ENCODE peak calls at places on chromosomes 7 and 10, in six cellular contexts. F is fibroblast of lung; T is AG08396; A is brain microvascular endothelial cell; D is activated naive CD4-positive, alpha-beta T cell treated with anti-CD3 and anti-CD28 coated beads for 36 hours; O is LHCN-M2. G is an unnamed sample.

GRCh38 chr10:46557319-46558140 is 1.1 kb upstream of the GPRIN2 start:
- DNase-seq in F (no peak), T (no peak), A (no peak), D (no peak), O (no peak), G (no peak)

GRCh38 chr7:20561466-20561865 is 54.0 kb upstream of the ABCB5 start:
- DNase-seq in F (no peak), T (no peak), A (no peak), D (no peak), O (no peak), G (peak)

GRCh38 chr10:100977436-100977835 is 8.1 kb downstream of the SEMA4G start:
- DNase-seq in F (no peak), T (no peak), A (no peak), D (no peak), O (no peak), G (no peak)

GRCh38 chr10:15167411-15168295 is 840 bp downstream of the NMT2 start:
- DNase-seq in F (peak), T (peak), A (peak), D (peak), O (peak), G (peak)

GRCh38 chr10:77970869-77971803 is 44.6 kb upstream of the DLG5 start:
- DNase-seq in F (peak), T (peak), A (peak), D (peak), O (peak), G (peak)

GRCh38 chr7:2812831-2813230 is 31.3 kb downstream of the GNA12 start:
- DNase-seq in F (peak), T (no peak), A (no peak), D (no peak), O (no peak), G (no peak)

GRCh38 chr10:69242037-69242843 is 22.1 kb downstream of the HKDC1 start:
- DNase-seq in F (no peak), T (no peak), A (no peak), D (no peak), O (no peak), G (peak)

GRCh38 chr7:68776326-68776725 is 821.9 kb upstream of the AUTS2 start:
- DNase-seq in F (no peak), T (no peak), A (no peak), D (no peak), O (no peak), G (no peak)

GRCh38 chr7:92461027-92462003 is 14.0 kb downstream of the GATAD1 start:
- DNase-seq in F (peak), T (peak), A (peak), D (peak), O (peak), G (peak)

GRCh38 chr7:47685712-47686376 is 103.9 kb upstream of the TNS3 start:
- DNase-seq in F (no peak), T (no peak), A (peak), D (no peak), O (no peak), G (peak)

GRCh38 chr7:114081606-114082425 is 163.0 kb upstream of the PPP1R3A start:
- DNase-seq in F (peak), T (peak), A (peak), D (no peak), O (peak), G (peak)

GRCh38 chr7:112001089-112001826 is 204.9 kb downstream of the DOCK4 start:
- DNase-seq in F (peak), T (no peak), A (peak), D (no peak), O (peak), G (peak)

GRCh38 chr7:82050792-82051191 is 280.9 kb upstream of the HGF start:
- DNase-seq in F (peak), T (peak), A (peak), D (no peak), O (peak), G (peak)

GRCh38 chr10:15719899-15720634 is at the start of gene ITGA8:
- DNase-seq in F (peak), T (peak), A (peak), D (peak), O (no peak), G (no peak)

GRCh38 chr7:144384555-144385245 is 18.8 kb downstream of the NOBOX start:
- DNase-seq in F (no peak), T (no peak), A (peak), D (peak), O (peak), G (peak)

GRCh38 chr10:122461367-122461728 is at the start of gene HTRA1:
- DNase-seq in F (peak), T (peak), A (no peak), D (no peak), O (peak), G (no peak)

GRCh38 chr7:95246935-95247370 is 77.4 kb downstream of the PON1 start:
- DNase-seq in F (peak), T (peak), A (peak), D (peak), O (peak), G (peak)

GRCh38 chr10:132470306-132471124 is 67.1 kb upstream of the INPP5A start:
- DNase-seq in F (no peak), T (no peak), A (no peak), D (peak), O (no peak), G (peak)

GRCh38 chr7:71377469-71377868 is 245.5 kb downstream of the GALNT17 start:
- DNase-seq in F (no peak), T (no peak), A (no peak), D (no peak), O (no peak), G (no peak)

GRCh38 chr7:107404740-107405537 is 64.9 kb upstream of the GPR22 start:
- DNase-seq in F (no peak), T (no peak), A (no peak), D (no peak), O (no peak), G (no peak)

GRCh38 chr7:142301923-142302550 is 44.2 kb upstream of the PRSS58 start:
- DNase-seq in F (no peak), T (no peak), A (no peak), D (no peak), O (peak), G (no peak)

GRCh38 chr10:32207544-32207943 is 139.4 kb downstream of the EPC1 start:
- DNase-seq in F (peak), T (peak), A (peak), D (peak), O (peak), G (no peak)

GRCh38 chr10:44853148-44853734 is 57.9 kb upstream of the TMEM72 start:
- DNase-seq in F (peak), T (peak), A (no peak), D (peak), O (peak), G (no peak)

GRCh38 chr10:397321-398068 is 262.2 kb downstream of the ZMYND11 start:
- DNase-seq in F (no peak), T (no peak), A (no peak), D (no peak), O (no peak), G (no peak)

GRCh38 chr10:97861351-97861750 is 11.7 kb downstream of the GOLGA7B start:
- DNase-seq in F (peak), T (peak), A (peak), D (no peak), O (peak), G (peak)

GRCh38 chr7:148356303-148356702 is 234.3 kb upstream of the C7orf33 start:
- DNase-seq in F (no peak), T (no peak), A (no peak), D (no peak), O (no peak), G (no peak)

GRCh38 chr7:39353615-39354376 is 212.4 kb upstream of the YAE1 start:
- DNase-seq in F (peak), T (peak), A (peak), D (no peak), O (no peak), G (peak)

GRCh38 chr7:131111-132094 is 61.0 kb upstream of the FAM20C start:
- DNase-seq in F (peak), T (peak), A (no peak), D (no peak), O (no peak), G (peak)

GRCh38 chr7:157271315-157271990 is 65.4 kb upstream of the DNAJB6 start:
- DNase-seq in F (peak), T (no peak), A (no peak), D (no peak), O (peak), G (peak)

GRCh38 chr10:125061557-125062243 is 98.7 kb downstream of the CTBP2 start:
- DNase-seq in F (no peak), T (no peak), A (no peak), D (no peak), O (no peak), G (no peak)

GRCh38 chr7:70776627-70777101 is 355.3 kb upstream of the GALNT17 start:
- DNase-seq in F (no peak), T (peak), A (no peak), D (peak), O (peak), G (peak)

G was measured in astrocyte.